ENCODE peak calls at places on chromosomes 4 and X, in five cellular contexts. One of them, this sample, is unnamed.

GRCh38 chr4:157151711-157152110 is 68.8 kb upstream of the GRIA2 start:
- DNase-seq in HepG2: no peak
- DNase-seq in SK-N-SH: no peak
- DNase-seq in GM12891: no peak
- DNase-seq in GM12878: no peak
- DNase-seq in this sample: no peak

GRCh38 chrX:138775501-138775900 is 64.0 kb upstream of the FGF13 start:
- DNase-seq in HepG2: peak; percentile 0
- DNase-seq in SK-N-SH: peak; percentile 30
- DNase-seq in GM12891: no peak
- DNase-seq in GM12878: no peak
- DNase-seq in this sample: no peak

GRCh38 chr4:10102193-10102980 is 14.2 kb downstream of the WDR1 start:
- DNase-seq in HepG2: no peak
- DNase-seq in SK-N-SH: no peak
- DNase-seq in GM12891: no peak
- DNase-seq in GM12878: no peak
- DNase-seq in this sample: no peak

GRCh38 chr4:54016504-54016903 is 47.9 kb downstream of the CHIC2 start:
- DNase-seq in HepG2: no peak
- DNase-seq in SK-N-SH: no peak
- DNase-seq in GM12891: no peak
- DNase-seq in GM12878: no peak
- DNase-seq in this sample: no peak

GRCh38 chr4:188432328-188432727 is 293.1 kb downstream of the TRIML1 start:
- DNase-seq in HepG2: no peak
- DNase-seq in SK-N-SH: no peak
- DNase-seq in GM12891: no peak
- DNase-seq in GM12878: no peak
- DNase-seq in this sample: no peak

GRCh38 chr4:41635441-41635840 is 97.5 kb downstream of the LIMCH1 start:
- DNase-seq in HepG2: no peak
- DNase-seq in SK-N-SH: no peak
- DNase-seq in GM12891: no peak
- DNase-seq in GM12878: no peak
- DNase-seq in this sample: no peak

GRCh38 chr4:632926-633325 is 7.6 kb downstream of the PDE6B start:
- DNase-seq in HepG2: no peak
- DNase-seq in SK-N-SH: no peak
- DNase-seq in GM12891: no peak
- DNase-seq in GM12878: no peak
- DNase-seq in this sample: no peak

GRCh38 chrX:123860983-123861382 is 1.1 kb downstream of the XIAP start:
- DNase-seq in HepG2: no peak
- DNase-seq in SK-N-SH: no peak
- DNase-seq in GM12891: no peak
- DNase-seq in GM12878: no peak
- DNase-seq in this sample: no peak

GRCh38 chrX:71994601-71995000 is 84.0 kb downstream of the NHSL2 start:
- DNase-seq in HepG2: no peak
- DNase-seq in SK-N-SH: no peak
- DNase-seq in GM12891: no peak
- DNase-seq in GM12878: no peak
- DNase-seq in this sample: no peak

GRCh38 chrX:68692651-68693050 is 45.2 kb downstream of the STARD8 start:
- DNase-seq in HepG2: no peak
- DNase-seq in SK-N-SH: no peak
- DNase-seq in GM12891: no peak
- DNase-seq in GM12878: no peak
- DNase-seq in this sample: no peak

GRCh38 chr4:40562681-40563080 is 67.0 kb downstream of the RBM47 start:
- DNase-seq in HepG2: no peak
- DNase-seq in SK-N-SH: no peak
- DNase-seq in GM12891: no peak
- DNase-seq in GM12878: no peak
- DNase-seq in this sample: no peak

GRCh38 chr4:71377561-71377960 is 38.7 kb downstream of the SLC4A4 start:
- DNase-seq in HepG2: no peak
- DNase-seq in SK-N-SH: no peak
- DNase-seq in GM12891: no peak
- DNase-seq in GM12878: no peak
- DNase-seq in this sample: no peak

GRCh38 chrX:74534569-74535038 is 79.8 kb downstream of the RLIM start:
- DNase-seq in HepG2: no peak
- DNase-seq in SK-N-SH: no peak
- DNase-seq in GM12891: no peak
- DNase-seq in GM12878: peak; percentile 36
- DNase-seq in this sample: no peak

GRCh38 chr4:41541697-41542096 is 3.7 kb downstream of the LIMCH1 start:
- DNase-seq in HepG2: no peak
- DNase-seq in SK-N-SH: no peak
- DNase-seq in GM12891: no peak
- DNase-seq in GM12878: no peak
- DNase-seq in this sample: no peak

GRCh38 chr4:185730387-185730786 is 81.6 kb downstream of the SORBS2 start:
- DNase-seq in HepG2: no peak
- DNase-seq in SK-N-SH: no peak
- DNase-seq in GM12891: no peak
- DNase-seq in GM12878: no peak
- DNase-seq in this sample: no peak

GRCh38 chr4:23373269-23373668 is 516.6 kb downstream of the PPARGC1A start:
- DNase-seq in HepG2: no peak
- DNase-seq in SK-N-SH: no peak
- DNase-seq in GM12891: no peak
- DNase-seq in GM12878: no peak
- DNase-seq in this sample: no peak

GRCh38 chrX:24506082-24506481 is 41.0 kb downstream of the PDK3 start:
- DNase-seq in HepG2: no peak
- DNase-seq in SK-N-SH: no peak
- DNase-seq in GM12891: no peak
- DNase-seq in GM12878: peak; percentile 12
- DNase-seq in this sample: no peak

GRCh38 chr4:115873048-115873447 is 759.6 kb upstream of the NDST4 start:
- DNase-seq in HepG2: no peak
- DNase-seq in SK-N-SH: no peak
- DNase-seq in GM12891: no peak
- DNase-seq in GM12878: no peak
- DNase-seq in this sample: no peak

GRCh38 chr4:183360161-183360919 is 38.1 kb upstream of the CLDN24 start:
- DNase-seq in HepG2: no peak
- DNase-seq in SK-N-SH: no peak
- DNase-seq in GM12891: no peak
- DNase-seq in GM12878: no peak
- DNase-seq in this sample: no peak

GRCh38 chr4:183366436-183366835 is 44.2 kb upstream of the CLDN24 start:
- DNase-seq in HepG2: no peak
- DNase-seq in SK-N-SH: no peak
- DNase-seq in GM12891: no peak
- DNase-seq in GM12878: no peak
- DNase-seq in this sample: no peak

GRCh38 chr4:183364025-183364424 is 41.8 kb upstream of the CLDN24 start:
- DNase-seq in HepG2: no peak
- DNase-seq in SK-N-SH: no peak
- DNase-seq in GM12891: no peak
- DNase-seq in GM12878: no peak
- DNase-seq in this sample: no peak

GRCh38 chr4:183362036-183362435 is 39.8 kb upstream of the CLDN24 start:
- DNase-seq in HepG2: no peak
- DNase-seq in SK-N-SH: no peak
- DNase-seq in GM12891: no peak
- DNase-seq in GM12878: no peak
- DNase-seq in this sample: no peak

DNA sequence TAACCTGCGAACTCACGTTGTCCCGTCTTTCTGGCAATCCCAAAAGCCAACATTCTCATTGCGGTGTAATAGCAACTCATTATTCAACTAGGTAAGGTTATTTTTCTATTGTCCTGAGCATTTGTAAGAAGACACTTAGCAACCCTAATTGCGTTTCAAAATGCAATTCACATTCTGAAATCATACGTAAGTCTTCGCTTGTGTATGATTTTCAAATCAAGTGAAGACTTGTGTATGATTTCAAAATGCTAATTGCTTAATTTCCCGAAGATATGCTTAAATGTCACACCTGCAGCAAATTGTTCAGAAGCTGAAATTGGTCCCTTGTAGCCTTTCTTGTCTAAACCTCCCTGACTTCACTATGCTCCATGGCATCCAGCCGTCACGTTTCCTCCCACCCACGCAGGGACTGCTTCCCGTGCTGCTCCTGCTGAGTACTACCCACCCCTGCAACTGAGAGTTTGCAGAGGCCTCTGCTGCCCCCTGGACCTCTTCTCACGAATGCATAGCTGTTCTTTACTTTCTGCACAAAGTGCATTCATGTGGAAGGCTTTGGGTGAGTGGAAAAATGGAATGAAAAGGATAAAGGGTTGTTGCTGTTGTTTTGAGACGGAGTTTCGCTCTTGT is 40.8 kb upstream of the CLDN24 start:
- DNase-seq in HepG2: peak; percentile 14
- DNase-seq in SK-N-SH: no peak
- DNase-seq in GM12891: no peak
- DNase-seq in GM12878: no peak
- DNase-seq in this sample: no peak
- TF ChIP-seq TAF1 in HepG2: no peak
- TF ChIP-seq TAF1 in SK-N-SH: no peak
- TF ChIP-seq TAF1 in GM12891: no peak
- TF ChIP-seq TAF1 in GM12878: no peak
- TF ChIP-seq TAF1 in this sample: no peak

GRCh38 chr4:16083217-16084191 is at the start of gene PROM1:
- DNase-seq in HepG2: peak; percentile 3
- DNase-seq in SK-N-SH: peak; percentile 81
- DNase-seq in GM12891: no peak
- DNase-seq in GM12878: no peak
- DNase-seq in this sample: peak; percentile 9
- TF ChIP-seq POLR2AphosphoS5 in HepG2: no peak
- TF ChIP-seq POLR2AphosphoS5 in SK-N-SH: no peak
- TF ChIP-seq POLR2AphosphoS5 in GM12891: no peak
- TF ChIP-seq POLR2AphosphoS5 in GM12878: no peak
- TF ChIP-seq POLR2AphosphoS5 in this sample: no peak

DNA sequence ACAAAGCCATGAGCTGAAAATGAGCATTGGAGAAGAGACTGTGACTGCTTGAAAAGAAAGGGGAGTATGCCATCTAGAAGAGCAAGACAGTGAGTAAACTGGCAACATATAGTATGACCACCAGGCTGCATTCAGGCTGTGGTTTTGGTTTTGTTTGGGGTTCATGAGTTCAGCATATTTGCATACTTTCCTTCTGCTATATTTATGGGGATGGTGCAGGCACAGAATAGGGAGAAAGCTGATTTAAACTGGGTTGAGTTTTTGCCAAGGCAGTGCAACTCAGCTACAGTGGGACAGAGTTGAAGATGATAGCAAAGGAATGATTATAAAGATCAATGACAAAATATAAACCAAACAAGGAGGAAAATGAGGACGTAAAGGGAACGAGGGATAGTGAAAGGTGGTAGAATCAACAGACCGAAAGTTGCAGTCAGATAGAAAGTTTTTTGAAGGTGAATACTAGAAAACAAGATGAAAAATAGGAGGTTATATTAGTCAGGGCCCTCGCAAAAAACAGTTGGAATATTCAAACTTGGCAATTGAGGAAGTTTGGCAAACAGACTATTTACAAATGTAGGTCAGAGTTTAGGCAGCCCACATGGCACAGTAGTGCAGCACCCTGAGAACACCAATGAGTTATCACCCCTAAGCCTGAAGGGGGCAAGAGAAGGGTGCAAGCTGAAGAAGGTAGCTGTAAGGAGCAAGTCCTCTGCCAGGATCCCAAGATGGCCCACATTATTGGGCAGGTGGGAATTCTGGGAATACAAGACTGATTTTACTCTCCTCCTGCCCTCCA is 114.8 kb upstream of the MAP9 start:
- DNase-seq in HepG2: no peak
- DNase-seq in SK-N-SH: no peak
- DNase-seq in GM12891: no peak
- DNase-seq in GM12878: peak; percentile 27
- DNase-seq in this sample: peak; percentile 5
- TF ChIP-seq TAF1 in HepG2: no peak
- TF ChIP-seq TAF1 in SK-N-SH: no peak
- TF ChIP-seq TAF1 in GM12891: no peak
- TF ChIP-seq TAF1 in GM12878: no peak
- TF ChIP-seq TAF1 in this sample: no peak

GRCh38 chrX:78708830-78709229 is 38.7 kb upstream of the LPAR4 start:
- DNase-seq in HepG2: no peak
- DNase-seq in SK-N-SH: no peak
- DNase-seq in GM12891: no peak
- DNase-seq in GM12878: no peak
- DNase-seq in this sample: no peak
- TF ChIP-seq POLR2AphosphoS5 in HepG2: no peak
- TF ChIP-seq POLR2AphosphoS5 in SK-N-SH: no peak
- TF ChIP-seq POLR2AphosphoS5 in GM12891: no peak
- TF ChIP-seq POLR2AphosphoS5 in GM12878: no peak
- TF ChIP-seq POLR2AphosphoS5 in this sample: no peak

GRCh38 chrX:13938766-13939530 is 90.7 kb downstream of the GEMIN8 start:
- DNase-seq in HepG2: no peak
- DNase-seq in SK-N-SH: no peak
- DNase-seq in GM12891: no peak
- DNase-seq in GM12878: no peak
- DNase-seq in this sample: no peak

GRCh38 chrX:13936804-13937203 is 92.9 kb downstream of the GEMIN8 start:
- DNase-seq in HepG2: no peak
- DNase-seq in SK-N-SH: no peak
- DNase-seq in GM12891: no peak
- DNase-seq in GM12878: no peak
- DNase-seq in this sample: no peak

GRCh38 chrX:13938053-13938765 is 91.5 kb downstream of the GEMIN8 start:
- DNase-seq in HepG2: no peak
- DNase-seq in SK-N-SH: peak; percentile 82
- DNase-seq in GM12891: no peak
- DNase-seq in GM12878: no peak
- DNase-seq in this sample: no peak

GRCh38 chrX:13939741-13940597 is 89.7 kb downstream of the GEMIN8 start:
- DNase-seq in HepG2: no peak
- DNase-seq in SK-N-SH: no peak
- DNase-seq in GM12891: no peak
- DNase-seq in GM12878: no peak
- DNase-seq in this sample: no peak

GRCh38 chrX:13937370-13938052 is 92.2 kb downstream of the GEMIN8 start:
- DNase-seq in HepG2: no peak
- DNase-seq in SK-N-SH: peak; percentile 44
- DNase-seq in GM12891: no peak
- DNase-seq in GM12878: no peak
- DNase-seq in this sample: no peak
- TF ChIP-seq TAF1 in HepG2: no peak
- TF ChIP-seq TAF1 in SK-N-SH: no peak
- TF ChIP-seq TAF1 in GM12891: no peak
- TF ChIP-seq TAF1 in GM12878: no peak
- TF ChIP-seq TAF1 in this sample: no peak

This sample was measured in GM12892.